ENCODE peak calls at places on chromosomes 2 and 18, in six cellular contexts. One of them, this sample, is unnamed. For H3K36me3, the result is how much of the 10 kb centered on the place peaks cover.

GRCh38 chr2:149084924-149085795 is 46.7 kb downstream of the LYPD6B start:
- DNase-seq in HCT116: no peak
- DNase-seq in fibroblast of lung: no peak
- DNase-seq in hepatocyte: no peak
- DNase-seq in GM23338: no peak
- DNase-seq in endothelial cell of umbilical vein: no peak
- DNase-seq in this sample: no peak

GRCh38 chr2:120880381-120880780 is 144.7 kb downstream of the GLI2 start:
- DNase-seq in HCT116: no peak
- DNase-seq in fibroblast of lung: peak
- DNase-seq in hepatocyte: no peak
- DNase-seq in GM23338: no peak
- DNase-seq in endothelial cell of umbilical vein: no peak
- DNase-seq in this sample: no peak

GRCh38 chr18:46096651-46097300 is 1.3 kb downstream of the ATP5F1A start:
- DNase-seq in HCT116: no peak
- DNase-seq in fibroblast of lung: no peak
- DNase-seq in hepatocyte: no peak
- DNase-seq in GM23338: no peak
- DNase-seq in endothelial cell of umbilical vein: no peak
- DNase-seq in this sample: no peak

GRCh38 chr18:13292736-13293135 is 74.2 kb downstream of the LDLRAD4 start:
- DNase-seq in HCT116: no peak
- DNase-seq in fibroblast of lung: no peak
- DNase-seq in hepatocyte: no peak
- DNase-seq in GM23338: peak
- DNase-seq in endothelial cell of umbilical vein: no peak
- DNase-seq in this sample: no peak

GRCh38 chr2:206937519-206937918 is 1.8 kb upstream of the CPO start:
- DNase-seq in HCT116: no peak
- DNase-seq in fibroblast of lung: no peak
- DNase-seq in hepatocyte: no peak
- DNase-seq in GM23338: no peak
- DNase-seq in endothelial cell of umbilical vein: no peak
- DNase-seq in this sample: no peak

GRCh38 chr2:72561621-72562318 is 264.1 kb downstream of the EXOC6B start:
- DNase-seq in HCT116: no peak
- DNase-seq in fibroblast of lung: peak
- DNase-seq in hepatocyte: peak
- DNase-seq in GM23338: peak
- DNase-seq in endothelial cell of umbilical vein: peak
- DNase-seq in this sample: peak

GRCh38 chr2:228446732-228447131 is 265.2 kb upstream of the SPHKAP start:
- DNase-seq in HCT116: no peak
- DNase-seq in fibroblast of lung: peak
- DNase-seq in hepatocyte: no peak
- DNase-seq in GM23338: peak
- DNase-seq in endothelial cell of umbilical vein: no peak
- DNase-seq in this sample: peak

GRCh38 chr2:68832161-68832869 is 38.9 kb downstream of the BMP10 start:
- DNase-seq in HCT116: no peak
- DNase-seq in fibroblast of lung: peak
- DNase-seq in hepatocyte: peak
- DNase-seq in GM23338: no peak
- DNase-seq in endothelial cell of umbilical vein: peak
- DNase-seq in this sample: no peak

GRCh38 chr2:113157897-113158753 is 15.6 kb upstream of the PSD4 start:
- DNase-seq in HCT116: no peak
- DNase-seq in fibroblast of lung: peak
- DNase-seq in hepatocyte: no peak
- DNase-seq in GM23338: no peak
- DNase-seq in endothelial cell of umbilical vein: peak
- DNase-seq in this sample: no peak

GRCh38 chr2:191866675-191867506 is 20.0 kb upstream of the CAVIN2 start:
- DNase-seq in HCT116: peak
- DNase-seq in fibroblast of lung: peak
- DNase-seq in hepatocyte: peak
- DNase-seq in GM23338: no peak
- DNase-seq in endothelial cell of umbilical vein: peak
- DNase-seq in this sample: peak

GRCh38 chr2:241863021-241863954 is 4.6 kb upstream of the PDCD1 start:
- DNase-seq in HCT116: no peak
- DNase-seq in fibroblast of lung: no peak
- DNase-seq in hepatocyte: no peak
- DNase-seq in GM23338: peak
- DNase-seq in endothelial cell of umbilical vein: no peak
- DNase-seq in this sample: peak

GRCh38 chr2:9282713-9283112 is 76.1 kb downstream of the ASAP2 start:
- DNase-seq in HCT116: no peak
- DNase-seq in fibroblast of lung: no peak
- DNase-seq in hepatocyte: no peak
- DNase-seq in GM23338: no peak
- DNase-seq in endothelial cell of umbilical vein: no peak
- DNase-seq in this sample: no peak

GRCh38 chr18:24364177-24364576 is 33.4 kb downstream of the OSBPL1A start:
- DNase-seq in HCT116: no peak
- DNase-seq in fibroblast of lung: no peak
- DNase-seq in hepatocyte: no peak
- DNase-seq in GM23338: peak
- DNase-seq in endothelial cell of umbilical vein: no peak
- DNase-seq in this sample: no peak

GRCh38 chr2:23487735-23488492 is 102.9 kb downstream of the KLHL29 start:
- DNase-seq in HCT116: peak
- DNase-seq in fibroblast of lung: peak
- DNase-seq in hepatocyte: no peak
- DNase-seq in GM23338: no peak
- DNase-seq in endothelial cell of umbilical vein: no peak
- DNase-seq in this sample: no peak

GRCh38 chr2:140011287-140011686 is 1231.1 kb upstream of the NXPH2 start:
- DNase-seq in HCT116: no peak
- DNase-seq in fibroblast of lung: no peak
- DNase-seq in hepatocyte: no peak
- DNase-seq in GM23338: no peak
- DNase-seq in endothelial cell of umbilical vein: no peak
- DNase-seq in this sample: peak

GRCh38 chr2:109611467-109612095 is 2.2 kb downstream of the SEPTIN10 start:
- DNase-seq in HCT116: no peak
- DNase-seq in fibroblast of lung: peak
- DNase-seq in hepatocyte: no peak
- DNase-seq in GM23338: no peak
- DNase-seq in endothelial cell of umbilical vein: peak
- DNase-seq in this sample: peak

GRCh38 chr18:37956902-37957301 is 391.3 kb upstream of the CELF4 start:
- DNase-seq in HCT116: no peak
- DNase-seq in fibroblast of lung: no peak
- DNase-seq in hepatocyte: no peak
- DNase-seq in GM23338: no peak
- DNase-seq in endothelial cell of umbilical vein: no peak
- DNase-seq in this sample: no peak

GRCh38 chr2:86225581-86225980 is 26.3 kb downstream of the MRPL35 start:
- DNase-seq in HCT116: no peak
- DNase-seq in fibroblast of lung: no peak
- DNase-seq in hepatocyte: no peak
- DNase-seq in GM23338: no peak
- DNase-seq in endothelial cell of umbilical vein: peak
- DNase-seq in this sample: no peak

GRCh38 chr2:43142921-43143438 is 83.4 kb downstream of the ZFP36L2 start:
- DNase-seq in HCT116: peak
- DNase-seq in fibroblast of lung: no peak
- DNase-seq in hepatocyte: peak
- DNase-seq in GM23338: no peak
- DNase-seq in endothelial cell of umbilical vein: no peak
- DNase-seq in this sample: no peak
- TF ChIP-seq CTCF in HCT116: no peak
- TF ChIP-seq CTCF in fibroblast of lung: no peak
- TF ChIP-seq CTCF in hepatocyte: no peak
- TF ChIP-seq CTCF in GM23338: peak
- TF ChIP-seq CTCF in endothelial cell of umbilical vein: peak
- TF ChIP-seq CTCF in this sample: peak

GRCh38 chr18:35185771-35186170 is 55.1 kb upstream of the ZNF397 start:
- DNase-seq in HCT116: no peak
- DNase-seq in fibroblast of lung: no peak
- DNase-seq in hepatocyte: no peak
- DNase-seq in GM23338: no peak
- DNase-seq in endothelial cell of umbilical vein: no peak
- DNase-seq in this sample: no peak
- TF ChIP-seq EZH2 in HCT116: no peak
- TF ChIP-seq EZH2 in fibroblast of lung: no peak
- TF ChIP-seq EZH2 in hepatocyte: no peak
- TF ChIP-seq EZH2 in GM23338: no peak
- TF ChIP-seq EZH2 in endothelial cell of umbilical vein: no peak
- TF ChIP-seq EZH2 in this sample: no peak

GRCh38 chr2:11786592-11786991 is 40.2 kb downstream of the LPIN1 start:
- DNase-seq in HCT116: no peak
- DNase-seq in fibroblast of lung: no peak
- DNase-seq in hepatocyte: no peak
- DNase-seq in GM23338: no peak
- DNase-seq in endothelial cell of umbilical vein: no peak
- DNase-seq in this sample: no peak

GRCh38 chr2:11790228-11790627 is 43.8 kb downstream of the LPIN1 start:
- DNase-seq in HCT116: no peak
- DNase-seq in fibroblast of lung: no peak
- DNase-seq in hepatocyte: no peak
- DNase-seq in GM23338: no peak
- DNase-seq in endothelial cell of umbilical vein: no peak
- DNase-seq in this sample: no peak

GRCh38 chr2:11789243-11789642 is 42.8 kb downstream of the LPIN1 start:
- DNase-seq in HCT116: no peak
- DNase-seq in fibroblast of lung: no peak
- DNase-seq in hepatocyte: no peak
- DNase-seq in GM23338: no peak
- DNase-seq in endothelial cell of umbilical vein: no peak
- DNase-seq in this sample: no peak

GRCh38 chr2:11787991-11788390 is 41.6 kb downstream of the LPIN1 start:
- DNase-seq in HCT116: no peak
- DNase-seq in fibroblast of lung: no peak
- DNase-seq in hepatocyte: no peak
- DNase-seq in GM23338: no peak
- DNase-seq in endothelial cell of umbilical vein: no peak
- DNase-seq in this sample: no peak

GRCh38 chr2:11788725-11789124 is 42.3 kb downstream of the LPIN1 start:
- DNase-seq in HCT116: no peak
- DNase-seq in fibroblast of lung: no peak
- DNase-seq in hepatocyte: no peak
- DNase-seq in GM23338: no peak
- DNase-seq in endothelial cell of umbilical vein: no peak
- DNase-seq in this sample: no peak
- H3K36me3 ChIP-seq in HCT116: under half
- H3K36me3 ChIP-seq in fibroblast of lung: under half
- H3K36me3 ChIP-seq in hepatocyte: under half
- H3K36me3 ChIP-seq in GM23338: under half
- H3K36me3 ChIP-seq in endothelial cell of umbilical vein: under half
- H3K36me3 ChIP-seq in this sample: half or more

GRCh38 chr2:217837001-217837491 is 165.7 kb downstream of the TNS1 start:
- DNase-seq in HCT116: peak
- DNase-seq in fibroblast of lung: peak
- DNase-seq in hepatocyte: peak
- DNase-seq in GM23338: peak
- DNase-seq in endothelial cell of umbilical vein: no peak
- DNase-seq in this sample: peak
- TF ChIP-seq CTCF in HCT116: peak
- TF ChIP-seq CTCF in fibroblast of lung: peak
- TF ChIP-seq CTCF in hepatocyte: peak
- TF ChIP-seq CTCF in GM23338: peak
- TF ChIP-seq CTCF in endothelial cell of umbilical vein: no peak
- TF ChIP-seq CTCF in this sample: peak

GRCh38 chr18:28176933-28177827 is at the start of gene CDH2:
- DNase-seq in HCT116: no peak
- DNase-seq in fibroblast of lung: peak
- DNase-seq in hepatocyte: peak
- DNase-seq in GM23338: peak
- DNase-seq in endothelial cell of umbilical vein: peak
- DNase-seq in this sample: peak
- TF ChIP-seq EZH2 in HCT116: no peak
- TF ChIP-seq EZH2 in fibroblast of lung: no peak
- TF ChIP-seq EZH2 in hepatocyte: no peak
- TF ChIP-seq EZH2 in GM23338: no peak
- TF ChIP-seq EZH2 in endothelial cell of umbilical vein: no peak
- TF ChIP-seq EZH2 in this sample: no peak

GRCh38 chr2:36497570-36498163 is 100.3 kb downstream of the FEZ2 start:
- DNase-seq in HCT116: no peak
- DNase-seq in fibroblast of lung: peak
- DNase-seq in hepatocyte: no peak
- DNase-seq in GM23338: no peak
- DNase-seq in endothelial cell of umbilical vein: no peak
- DNase-seq in this sample: no peak
- H3K36me3 ChIP-seq in HCT116: under half
- H3K36me3 ChIP-seq in fibroblast of lung: under half
- H3K36me3 ChIP-seq in hepatocyte: under half
- H3K36me3 ChIP-seq in GM23338: under half
- H3K36me3 ChIP-seq in endothelial cell of umbilical vein: under half
- H3K36me3 ChIP-seq in this sample: under half

This sample was measured in A673.